ENCODE peak calls at places on chromosomes 11 and 22, in six cellular contexts. Q, T, M, H, D and X are unnamed samples.

GRCh38 chr22:37334461-37334858 is 52.2 kb downstream of the CYTH4 start:
- DNase-seq in H (no peak), D (no peak), T (no peak), Q (peak; percentile 64), M (no peak), X (no peak)

GRCh38 chr22:19984201-19984753 is 32.3 kb downstream of the ARVCF start:
- DNase-seq in M (no peak), T (peak; percentile 60), H (peak; percentile 83), Q (no peak), D (no peak), X (no peak)

GRCh38 chr22:23251445-23252093 is 71.3 kb downstream of the BCR start:
- DNase-seq in T (no peak), M (no peak), Q (no peak), H (peak; percentile 73), D (no peak), X (no peak)

GRCh38 chr11:81222491-81222890 is 1511.2 kb downstream of the FAM181B start:
- DNase-seq in M (no peak), D (no peak), Q (no peak), H (no peak), T (no peak), X (no peak)

GRCh38 chr11:83773950-83774880 is 488.0 kb upstream of the CCDC90B start:
- DNase-seq in M (no peak), D (no peak), Q (no peak), H (no peak), T (peak; percentile 8), X (no peak)

GRCh38 chr22:31185056-31185455 is 25.1 kb downstream of the RNF185 start:
- DNase-seq in Q (no peak), D (no peak), H (peak; percentile 55), M (no peak), T (no peak), X (no peak)

GRCh38 chr11:93831343-93832082 is 18.9 kb downstream of the VSTM5 start:
- DNase-seq in D (no peak), Q (no peak), M (no peak), H (no peak), T (no peak), X (no peak)

GRCh38 chr11:73734996-73735395 is 25.9 kb downstream of the RAB6A start:
- DNase-seq in T (no peak), M (no peak), H (no peak), Q (no peak), D (no peak), X (no peak)

GRCh38 chr22:46450931-46451660 is 86.3 kb downstream of the CELSR1 start:
- DNase-seq in Q (no peak), D (no peak), T (no peak), H (no peak), M (no peak), X (no peak)

GRCh38 chr11:17559341-17560087 is 12.5 kb downstream of the OTOG start:
- DNase-seq in H (no peak), Q (no peak), M (no peak), T (no peak), D (peak; percentile 8), X (no peak)

GRCh38 chr22:32897400-32897799 is 95.9 kb downstream of the TIMP3 start:
- DNase-seq in M (no peak), H (no peak), T (peak; percentile 4), Q (no peak), D (no peak), X (no peak)

GRCh38 chr11:122637538-122637937 is 18.0 kb upstream of the UBASH3B start:
- DNase-seq in T (no peak), Q (no peak), M (no peak), D (no peak), H (no peak), X (no peak)

GRCh38 chr11:122628691-122629555 is 26.6 kb upstream of the UBASH3B start:
- DNase-seq in Q (peak; percentile 82), H (peak; percentile 88), M (peak; percentile 82), D (peak; percentile 77), T (peak; percentile 77), X (peak; percentile 77)

GRCh38 chr11:122632178-122632824 is 23.2 kb upstream of the UBASH3B start:
- DNase-seq in Q (no peak), D (no peak), M (no peak), H (no peak), T (no peak), X (no peak)

GRCh38 chr11:122634507-122634906 is 21.0 kb upstream of the UBASH3B start:
- DNase-seq in Q (no peak), M (peak; percentile 15), D (no peak), H (peak; percentile 88), T (peak; percentile 50), X (no peak)

GRCh38 chr11:122633219-122633829 is 22.2 kb upstream of the UBASH3B start:
- DNase-seq in M (peak; percentile 30), H (peak; percentile 88), D (no peak), T (peak; percentile 71), Q (peak; percentile 49), X (no peak)
- TF ChIP-seq CTCF in M (no peak), H (peak; percentile 57), D (peak; percentile 75), T (peak; percentile 64), Q (peak; percentile 71), X (peak; percentile 63)

GRCh38 chr11:1936072-1936780 is 10.9 kb upstream of the MRPL23 start:
- DNase-seq in M (no peak), D (no peak), H (no peak), T (no peak), Q (peak; percentile 32), X (no peak)
- TF ChIP-seq CTCF in M (no peak), D (no peak), H (no peak), T (no peak), Q (no peak), X (no peak)

DNA sequence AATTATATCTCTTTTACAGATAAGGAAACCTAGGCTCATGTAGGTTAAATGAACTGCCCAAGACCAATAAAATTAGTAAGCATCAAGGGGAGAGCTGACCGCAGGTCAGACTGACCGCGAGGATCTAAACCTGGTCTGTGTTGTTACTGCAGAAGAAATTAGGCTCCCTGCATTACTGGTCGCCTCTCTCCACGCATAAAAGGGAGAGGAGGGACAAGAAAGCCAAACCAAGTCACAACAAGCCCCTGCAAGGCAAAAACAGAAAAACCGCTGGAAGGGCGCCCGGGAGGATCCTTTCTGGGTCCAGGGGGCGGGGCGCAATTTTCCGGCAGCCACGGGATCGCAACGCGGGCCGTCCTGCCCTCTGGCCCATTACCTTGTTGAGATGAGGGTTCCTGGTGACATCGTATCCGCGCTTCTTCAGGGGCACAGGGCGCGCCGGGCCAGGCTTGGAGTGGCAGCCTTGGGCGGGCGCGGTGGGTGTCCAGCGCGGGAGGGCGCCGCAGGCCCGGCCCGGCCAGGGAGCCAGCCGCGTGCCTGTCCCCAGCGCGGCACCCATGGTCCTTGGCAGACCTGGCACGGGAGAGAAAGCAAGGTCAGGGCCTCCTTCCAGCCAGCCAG is 920 bp downstream of the ME3 start:
- DNase-seq in D (peak; percentile 59), Q (no peak), T (no peak), M (peak; percentile 5), H (peak; percentile 78), X (peak; percentile 14)
- TF ChIP-seq CTCF in D (no peak), Q (no peak), T (no peak), M (no peak), H (no peak), X (no peak)

GRCh38 chr11:119727523-119728081 is 1.4 kb downstream of the NECTIN1 start:
- DNase-seq in T (no peak), M (peak; percentile 37), Q (peak; percentile 74), D (no peak), H (peak; percentile 54), X (peak; percentile 58)
- TF ChIP-seq CTCF in T (peak; percentile 34), M (peak; percentile 20), Q (no peak), D (peak; percentile 11), H (no peak), X (peak; percentile 47)

GRCh38 chr11:119779195-119780071 is 50.4 kb upstream of the NECTIN1 start:
- DNase-seq in T (no peak), M (no peak), Q (peak; percentile 86), D (no peak), H (no peak), X (no peak)
- TF ChIP-seq CTCF in T (no peak), M (no peak), Q (no peak), D (no peak), H (no peak), X (no peak)

GRCh38 chr11:94968334-94968958 is 4.9 kb downstream of the CWC15 start:
- DNase-seq in T (no peak), Q (peak; percentile 34), D (no peak), H (peak; percentile 61), M (no peak), X (no peak)
- TF ChIP-seq CTCF in T (peak; percentile 57), Q (peak; percentile 82), D (peak; percentile 58), H (peak; percentile 61), M (peak; percentile 88), X (peak; percentile 75)

DNA sequence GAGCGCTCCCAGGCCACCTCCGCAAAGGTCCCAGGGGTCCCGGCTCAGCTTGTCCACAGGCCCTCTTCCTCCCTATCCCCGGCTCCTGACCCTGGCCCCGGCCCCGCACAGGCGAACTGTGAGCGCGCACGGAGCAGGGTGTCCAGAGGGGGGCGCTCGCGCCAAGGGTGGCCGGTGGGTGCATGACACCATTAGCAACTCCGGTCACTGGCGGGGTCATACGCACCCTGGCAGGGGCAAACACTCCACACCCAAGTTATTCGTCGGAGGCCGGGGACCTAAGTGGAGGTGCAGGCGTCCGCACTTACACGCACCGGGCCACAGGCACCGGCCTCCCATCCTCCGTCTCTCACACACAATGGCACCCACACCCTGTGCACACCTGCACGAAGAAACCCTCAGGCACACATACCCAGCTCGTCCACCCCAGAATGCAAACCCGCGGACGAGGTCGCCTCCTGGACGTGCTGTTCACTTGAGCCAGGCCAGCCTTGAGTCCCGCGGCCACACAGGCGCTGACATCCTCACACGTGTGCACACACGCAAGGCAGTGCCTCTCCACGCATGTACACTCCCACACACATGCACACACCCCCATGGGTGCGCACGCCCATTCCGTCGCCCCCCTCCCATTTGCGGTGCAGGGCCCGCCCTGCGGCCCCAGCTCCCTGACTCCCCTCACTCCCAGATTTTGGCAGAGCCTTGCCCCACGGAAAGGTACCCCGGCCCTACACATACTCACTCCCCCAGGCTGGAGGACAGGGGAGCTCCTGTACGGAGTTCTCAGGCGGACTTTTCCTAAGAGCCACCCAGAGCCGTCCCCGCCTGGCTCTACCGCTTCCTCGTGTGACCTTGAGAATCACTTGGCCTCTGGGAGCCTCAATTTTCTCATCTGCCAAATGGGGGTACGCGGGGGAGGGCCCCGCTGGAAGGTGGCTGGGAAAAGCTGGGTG is at the start of gene RASGRP2:
- DNase-seq in T (no peak), M (peak; percentile 90), Q (peak; percentile 84), H (peak; percentile 51), D (peak; percentile 69), X (peak; percentile 54)
- TF ChIP-seq CTCF in T (peak; percentile 76), M (peak; percentile 33), Q (peak; percentile 75), H (peak; percentile 52), D (peak; percentile 57), X (peak; percentile 55)

GRCh38 chr11:111849631-111850030 is 21.8 kb downstream of the ALG9 start:
- DNase-seq in H (no peak), T (no peak), D (no peak), Q (no peak), M (no peak), X (no peak)

GRCh38 chr11:111851067-111851466 is 20.3 kb downstream of the ALG9 start:
- DNase-seq in D (no peak), Q (no peak), M (no peak), T (no peak), H (no peak), X (no peak)

GRCh38 chr11:111855506-111855905 is 15.9 kb downstream of the ALG9 start:
- DNase-seq in M (no peak), D (no peak), T (no peak), H (no peak), Q (no peak), X (no peak)

GRCh38 chr11:111852103-111852502 is 19.3 kb downstream of the ALG9 start:
- DNase-seq in T (no peak), Q (no peak), H (no peak), M (no peak), D (no peak), X (no peak)

GRCh38 chr11:111851636-111852035 is 19.7 kb downstream of the ALG9 start:
- DNase-seq in T (no peak), D (no peak), H (peak; percentile 61), M (no peak), Q (peak; percentile 17), X (no peak)
- TF ChIP-seq CTCF in T (peak; percentile 59), D (peak; percentile 43), H (peak; percentile 64), M (no peak), Q (peak; percentile 56), X (no peak)